ENCODE peak calls at places on chromosomes 12 and 14, in four cellular contexts. E is fibroblast of pulmonary artery, Z is mucosa of descending colon, G is progenitor cell of endocrine pancreas. U is an unnamed sample.

GRCh38 chr14:50953497-50953896 is 9.2 kb upstream of the PYGL start:
- DNase-seq in E (no peak), Z (no peak), G (no peak), U (no peak)

GRCh38 chr12:11657511-11657910 is 8.0 kb downstream of the ETV6 start:
- DNase-seq in E (no peak), Z (no peak), G (no peak), U (no peak)

GRCh38 chr12:27534060-27534764 is 10.2 kb downstream of the PPFIBP1 start:
- DNase-seq in E (no peak), Z (no peak), G (no peak), U (no peak)

GRCh38 chr12:132475304-132476037 is 14.5 kb upstream of the FBRSL1 start:
- DNase-seq in E (no peak), Z (peak), G (no peak), U (no peak)

GRCh38 chr14:74959596-74960180 is 4.3 kb upstream of the PGF start:
- DNase-seq in E (no peak), Z (no peak), G (no peak), U (no peak)

GRCh38 chr14:73712540-73713141 is 1.5 kb downstream of the PNMA1 start:
- DNase-seq in E (no peak), Z (no peak), G (no peak), U (no peak)

GRCh38 chr12:59318940-59319339 is 276.9 kb upstream of the SLC16A7 start:
- DNase-seq in E (no peak), Z (no peak), G (no peak), U (no peak)

GRCh38 chr12:29591140-29592020 is 93.9 kb upstream of the OVCH1 start:
- DNase-seq in E (peak), Z (no peak), G (no peak), U (no peak)

GRCh38 chr12:108597559-108598471 is at the start of gene TMEM119:
- DNase-seq in E (no peak), Z (peak), G (no peak), U (no peak)

GRCh38 chr12:98352218-98352811 is 163.1 kb upstream of the TMPO start:
- DNase-seq in E (peak), Z (no peak), G (no peak), U (no peak)

GRCh38 chr12:75656650-75657049 is 145.2 kb upstream of the KRR1 start:
- DNase-seq in E (peak), Z (no peak), G (no peak), U (no peak)

GRCh38 chr14:44449694-44450093 is 57.4 kb downstream of the FSCB start:
- DNase-seq in E (no peak), Z (peak), G (no peak), U (no peak)

GRCh38 chr12:95790912-95791849 is 617 bp upstream of the NTN4 start:
- DNase-seq in E (no peak), Z (peak), G (peak), U (peak)

GRCh38 chr12:131803995-131804521 is 24.1 kb upstream of the MMP17 start:
- DNase-seq in E (peak), Z (peak), G (no peak), U (no peak)

GRCh38 chr12:131105736-131106356 is 152.1 kb downstream of the ADGRD1 start:
- DNase-seq in E (no peak), Z (no peak), G (no peak), U (no peak)

GRCh38 chr12:132588821-132589669 is 21.3 kb downstream of the LRCOL1 start:
- DNase-seq in E (no peak), Z (no peak), G (no peak), U (no peak)

GRCh38 chr12:52685406-52685890 is 5.2 kb upstream of the KRT1 start:
- DNase-seq in E (no peak), Z (no peak), G (no peak), U (no peak)

GRCh38 chr14:63435838-63436237 is 107.3 kb downstream of the PPP2R5E start:
- DNase-seq in E (peak), Z (peak), G (no peak), U (no peak)

GRCh38 chr14:31568151-31568550 is 6.9 kb downstream of the NUBPL start:
- DNase-seq in E (peak), Z (no peak), G (no peak), U (no peak)

GRCh38 chr12:104164635-104165034 is 26.6 kb upstream of the NFYB start:
- DNase-seq in E (no peak), Z (no peak), G (no peak), U (no peak)

GRCh38 chr12:89421093-89421835 is 69.0 kb upstream of the DUSP6 start:
- DNase-seq in E (no peak), Z (no peak), G (no peak), U (no peak)

GRCh38 chr12:180445-180844 is 33.5 kb downstream of the SLC6A12 start:
- DNase-seq in E (no peak), Z (peak), G (no peak), U (no peak)

GRCh38 chr12:98736352-98737326 is 91.5 kb downstream of the APAF1 start:
- DNase-seq in E (no peak), Z (peak), G (no peak), U (no peak)

GRCh38 chr12:51210690-51211395 is 7.0 kb downstream of the POU6F1 start:
- DNase-seq in E (no peak), Z (no peak), G (no peak), U (no peak)

GRCh38 chr14:48586099-48586498 is 910.7 kb upstream of the MDGA2 start:
- DNase-seq in E (no peak), Z (no peak), G (no peak), U (no peak)

GRCh38 chr12:12560587-12561304 is 1.9 kb downstream of the DUSP16 start:
- DNase-seq in E (peak), Z (peak), G (no peak), U (no peak)

GRCh38 chr12:120169946-120170345 is 24.6 kb downstream of the GCN1 start:
- DNase-seq in E (no peak), Z (no peak), G (no peak), U (no peak)

GRCh38 chr14:36452850-36453249 is 67.2 kb downstream of the NKX2-1 start:
- DNase-seq in E (no peak), Z (no peak), G (no peak), U (no peak)

GRCh38 chr14:78448483-78449094 is 278.4 kb downstream of the NRXN3 start:
- DNase-seq in E (peak), Z (peak), G (peak), U (peak)

GRCh38 chr12:91801048-91801447 is 344.6 kb downstream of the BTG1 start:
- DNase-seq in E (no peak), Z (no peak), G (no peak), U (no peak)

GRCh38 chr14:49919825-49920224 is 26.9 kb downstream of the ARF6 start:
- DNase-seq in E (peak), Z (no peak), G (no peak), U (no peak)

GRCh38 chr14:90510208-90510607 is 113.4 kb downstream of the CALM1 start:
- DNase-seq in E (no peak), Z (peak), G (no peak), U (no peak)

GRCh38 chr12:94980577-94980976 is 22.9 kb downstream of the NDUFA12 start:
- DNase-seq in E (peak), Z (no peak), G (no peak), U (no peak)

GRCh38 chr12:106790020-106790419 is 15.5 kb downstream of the RIC8B start:
- DNase-seq in E (no peak), Z (no peak), G (no peak), U (no peak)
- TF ChIP-seq CTCF in E (peak), Z (no peak), G (peak), U (peak)

GRCh38 chr14:34782031-34782430 is 67.6 kb upstream of the CFL2 start:
- DNase-seq in E (peak), Z (no peak), G (no peak), U (no peak)

GRCh38 chr14:34780646-34781045 is 66.3 kb upstream of the CFL2 start:
- DNase-seq in E (no peak), Z (no peak), G (no peak), U (no peak)

GRCh38 chr14:34785223-34786006 is 71.0 kb upstream of the CFL2 start:
- DNase-seq in E (no peak), Z (no peak), G (no peak), U (no peak)

GRCh38 chr14:34778744-34779143 is 64.4 kb upstream of the CFL2 start:
- DNase-seq in E (no peak), Z (no peak), G (no peak), U (no peak)

GRCh38 chr14:34781242-34781641 is 66.8 kb upstream of the CFL2 start:
- DNase-seq in E (peak), Z (no peak), G (no peak), U (no peak)
- TF ChIP-seq CTCF in E (no peak), Z (no peak), G (no peak), U (no peak)

DNA sequence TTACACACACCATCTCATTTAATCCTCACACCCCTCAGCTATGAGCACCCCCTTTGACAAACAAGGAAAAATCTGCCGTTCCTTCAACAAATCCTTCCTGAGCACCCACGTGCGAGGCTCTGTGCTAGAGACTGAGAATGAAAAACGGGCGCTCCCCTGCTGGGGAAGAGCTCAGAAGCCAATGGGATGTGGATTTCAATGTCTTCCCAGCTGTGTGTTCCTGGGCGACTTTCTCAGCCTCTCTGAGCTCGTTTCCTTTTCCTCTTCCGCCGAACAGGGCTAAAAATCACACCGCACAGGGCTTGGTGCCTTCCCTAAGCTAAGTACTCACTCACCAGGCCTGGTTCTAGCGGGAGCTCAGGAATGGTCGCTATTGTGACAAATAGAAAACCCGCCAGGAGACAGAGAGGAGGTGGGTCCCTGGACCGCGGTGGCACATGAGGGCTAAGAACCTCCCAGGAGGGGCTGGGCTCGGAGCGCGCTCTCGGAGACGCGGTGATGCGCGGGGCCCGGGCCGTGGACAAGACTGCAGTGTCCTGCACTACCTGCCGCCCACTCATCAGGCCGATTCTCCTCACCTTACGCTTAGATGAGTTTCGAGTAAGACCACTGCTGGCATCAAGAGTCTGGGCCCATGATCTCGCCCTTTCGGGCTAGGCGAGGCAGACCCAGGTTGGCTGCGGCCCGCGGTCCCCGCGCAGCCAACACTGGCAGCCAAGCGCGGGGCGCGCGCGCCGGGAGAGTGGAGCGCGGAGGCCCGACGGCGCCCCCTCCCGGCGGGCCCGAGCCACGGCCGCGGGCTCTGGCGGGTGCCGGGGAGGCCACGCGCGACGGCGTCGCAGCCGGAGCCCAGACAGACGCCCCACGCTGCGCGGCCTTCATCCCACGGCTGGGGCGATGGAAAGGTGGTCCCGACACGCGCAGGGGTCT is 17.0 kb downstream of the ZDHHC22 start:
- DNase-seq in E (peak), Z (peak), G (peak), U (peak)
- TF ChIP-seq CTCF in E (no peak), Z (peak), G (peak), U (peak)

GRCh38 chr14:26204954-26205479 is 392.8 kb downstream of the NOVA1 start:
- DNase-seq in E (peak), Z (peak), G (peak), U (peak)

GRCh38 chr14:26204362-26204953 is 393.4 kb downstream of the NOVA1 start:
- DNase-seq in E (peak), Z (no peak), G (no peak), U (no peak)

GRCh38 chr14:26200675-26201074 is 397.2 kb downstream of the NOVA1 start:
- DNase-seq in E (peak), Z (no peak), G (no peak), U (no peak)

GRCh38 chr14:26206640-26207039 is 391.2 kb downstream of the NOVA1 start:
- DNase-seq in E (no peak), Z (no peak), G (no peak), U (no peak)
- TF ChIP-seq CTCF in E (no peak), Z (no peak), G (no peak), U (peak)

DNA sequence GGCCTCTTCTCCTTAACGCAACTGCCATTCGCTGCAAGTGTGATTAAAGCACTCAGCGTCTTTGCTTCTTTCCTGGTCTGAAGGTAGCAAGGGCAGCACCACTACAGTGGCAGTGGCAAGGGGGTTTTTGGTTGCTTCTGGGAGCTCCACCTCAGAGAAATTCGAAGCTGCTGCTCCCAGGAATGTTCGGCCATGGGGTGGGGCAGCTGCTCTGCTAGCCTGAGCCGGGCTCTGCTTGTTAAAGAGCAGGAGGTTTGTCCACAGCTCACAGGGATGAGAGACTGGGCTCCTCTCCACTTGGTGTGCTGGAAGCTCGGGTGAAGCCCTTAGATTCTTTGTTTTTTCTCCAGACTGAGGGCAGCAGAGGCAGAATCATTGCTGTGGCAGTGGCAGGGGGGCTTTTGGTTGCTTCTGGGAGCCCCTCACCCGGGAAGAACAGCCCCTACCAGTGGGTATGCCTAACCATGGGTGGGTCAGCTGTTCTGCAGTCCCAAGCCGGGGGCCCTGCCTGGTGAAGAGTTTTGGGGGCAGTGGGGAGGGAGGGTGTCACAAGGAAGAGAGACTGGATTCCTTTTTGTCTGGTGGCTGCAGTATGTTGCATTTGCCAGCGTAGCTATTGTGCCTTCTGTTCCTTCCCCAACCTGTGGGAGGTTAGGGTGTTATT is 340.2 kb downstream of the AEBP2 start:
- DNase-seq in E (peak), Z (no peak), G (peak), U (no peak)
- TF ChIP-seq CTCF in E (no peak), Z (no peak), G (peak), U (no peak)

GRCh38 chr12:3452348-3452747 is 38.7 kb upstream of the PRMT8 start:
- DNase-seq in E (no peak), Z (no peak), G (no peak), U (no peak)
- TF ChIP-seq CTCF in E (no peak), Z (no peak), G (no peak), U (no peak)

GRCh38 chr12:6612652-6613014 is 5.5 kb upstream of the CHD4 start:
- DNase-seq in E (no peak), Z (no peak), G (no peak), U (no peak)

GRCh38 chr12:6615802-6616201 is 8.6 kb upstream of the CHD4 start:
- DNase-seq in E (no peak), Z (no peak), G (no peak), U (no peak)

GRCh38 chr12:6613015-6613775 is 6.0 kb upstream of the CHD4 start:
- DNase-seq in E (peak), Z (peak), G (no peak), U (no peak)

GRCh38 chr12:6613776-6614512 is 6.8 kb upstream of the CHD4 start:
- DNase-seq in E (peak), Z (peak), G (peak), U (peak)

GRCh38 chr12:6614513-6615177 is 7.5 kb upstream of the CHD4 start:
- DNase-seq in E (peak), Z (peak), G (no peak), U (no peak)
- TF ChIP-seq CTCF in E (peak), Z (no peak), G (peak), U (no peak)